ENCODE peak calls at places on chromosomes 13 and 19, in four cellular contexts. B is GM12878, Z is H1, N is K562. X is an unnamed sample.

GRCh38 chr13:110109910-110110309 is 197.0 kb downstream of the COL4A1 start:
- DNase-seq in B (no peak), Z (no peak), N (no peak), X (no peak)

GRCh38 chr19:38684078-38684861 is 36.8 kb downstream of the ACTN4 start:
- DNase-seq in B (no peak), Z (no peak), N (peak), X (no peak)

GRCh38 chr13:40377783-40378182 is 288.7 kb downstream of the FOXO1 start:
- DNase-seq in B (no peak), Z (no peak), N (no peak), X (no peak)

GRCh38 chr13:102650444-102650843 is 44.4 kb downstream of the METTL21C start:
- DNase-seq in B (no peak), Z (no peak), N (no peak), X (no peak)

GRCh38 chr19:34429553-34429952 is 1.4 kb downstream of the UBA2 start:
- DNase-seq in B (no peak), Z (no peak), N (no peak), X (no peak)

GRCh38 chr19:51025809-51026553 is 435 bp downstream of the KLK11 start:
- DNase-seq in B (no peak), Z (no peak), N (no peak), X (no peak)

GRCh38 chr19:39695759-39696158 is 8.5 kb upstream of the LGALS14 start:
- DNase-seq in B (no peak), Z (no peak), N (no peak), X (peak)

GRCh38 chr19:48990400-48990799 is 2.7 kb downstream of the GYS1 start:
- DNase-seq in B (no peak), Z (no peak), N (no peak), X (no peak)

GRCh38 chr19:21603431-21604153 is 98.2 kb downstream of the ZNF429 start:
- DNase-seq in B (no peak), Z (no peak), N (no peak), X (no peak)

GRCh38 chr13:102225892-102226291 is 176.0 kb downstream of the FGF14 start:
- DNase-seq in B (no peak), Z (no peak), N (no peak), X (no peak)

GRCh38 chr19:15138427-15138826 is 31.2 kb downstream of the SYDE1 start:
- DNase-seq in B (no peak), Z (no peak), N (no peak), X (no peak)

GRCh38 chr13:99398071-99398470 is 90.9 kb upstream of the GPR183 start:
- DNase-seq in B (no peak), Z (no peak), N (no peak), X (no peak)

GRCh38 chr19:3123088-3123721 is 12.6 kb upstream of the GNA15 start:
- DNase-seq in B (no peak), Z (no peak), N (no peak), X (no peak)

GRCh38 chr13:59394526-59394925 is 769.2 kb downstream of the DIAPH3 start:
- DNase-seq in B (no peak), Z (no peak), N (no peak), X (no peak)
- H2AFZ ChIP-seq in B (no peak), Z (no peak), N (no peak), X (no peak)

GRCh38 chr19:54478677-54479266 is 5.7 kb upstream of the CDC42EP5 start:
- DNase-seq in B (no peak), Z (peak), N (no peak), X (peak)
- TF ChIP-seq CBX5 in B (no peak), Z (no peak), N (no peak), X (no peak)

GRCh38 chr13:61192826-61193225 is 222.8 kb downstream of the PCDH20 start:
- DNase-seq in B (no peak), Z (no peak), N (no peak), X (no peak)
- H2AFZ ChIP-seq in B (no peak), Z (no peak), N (no peak), X (no peak)

DNA sequence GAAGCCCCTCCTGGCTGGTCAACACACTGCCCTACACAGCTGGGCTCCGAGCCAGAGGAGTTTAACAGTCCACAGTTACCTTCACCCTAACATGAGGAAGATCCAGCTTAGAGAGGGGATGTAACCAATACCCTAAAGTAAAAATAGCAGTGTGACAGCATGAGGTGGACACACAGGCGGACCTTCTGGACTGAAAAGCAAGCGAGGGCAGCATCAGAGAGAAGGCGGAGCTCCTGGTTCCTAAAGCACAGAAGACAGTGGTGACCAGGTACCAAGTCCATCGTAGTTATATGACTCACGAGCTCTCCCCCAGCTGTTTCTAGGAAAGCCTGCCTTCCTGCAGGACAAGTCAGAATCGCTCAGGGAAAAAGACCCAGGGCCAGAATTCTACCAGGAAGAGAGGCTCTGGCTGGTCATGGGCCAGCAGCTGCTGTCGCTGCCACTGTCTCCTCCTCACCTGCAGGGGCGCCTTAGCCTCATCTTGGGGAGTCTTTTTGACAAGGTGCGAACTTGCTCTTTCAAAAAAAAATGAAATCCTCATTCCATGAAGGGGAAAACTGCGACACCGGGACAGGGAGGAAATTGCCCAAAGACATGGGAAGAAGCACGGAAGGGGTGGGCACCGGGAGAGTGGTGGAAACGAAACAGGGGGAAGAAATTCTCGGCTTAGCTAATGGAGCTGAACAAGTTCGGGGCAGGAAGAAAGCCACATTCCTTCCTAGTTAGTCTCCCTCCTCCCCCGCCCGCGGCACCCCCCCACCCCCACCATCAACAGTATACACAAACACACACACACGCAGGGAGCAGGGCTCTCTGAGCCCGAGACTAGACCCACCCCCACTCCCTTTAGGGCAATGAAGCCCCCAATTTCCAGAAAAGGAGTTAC is 1.7 kb downstream of the ELL start:
- DNase-seq in B (no peak), Z (peak), N (no peak), X (peak)
- TF ChIP-seq CBX5 in B (no peak), Z (no peak), N (no peak), X (no peak)